ENCODE peak calls at places on chromosomes 11 and 22, in seven cellular contexts. R, I, A, D, F, S and M are unnamed samples.

GRCh38 chr11:17257200-17257599 is 19.3 kb upstream of the NUCB2 start:
- DNase-seq in F (peak; percentile 82), A (no peak), D (no peak), S (no peak), R (no peak), I (no peak), M (no peak)

GRCh38 chr11:69617220-69617619 is 23.7 kb upstream of the CCND1 start:
- DNase-seq in S (no peak), R (no peak), I (no peak), A (no peak), D (no peak), F (no peak), M (no peak)

GRCh38 chr11:31887180-31887579 is 76.1 kb upstream of the PAX6 start:
- DNase-seq in D (no peak), R (no peak), F (peak; percentile 5), S (peak; percentile 63), A (no peak), I (peak; percentile 65), M (no peak)

GRCh38 chr22:42745118-42745517 is 24.4 kb upstream of the A4GALT start:
- DNase-seq in R (no peak), I (no peak), S (no peak), D (no peak), A (peak; percentile 23), F (peak; percentile 70), M (no peak)

GRCh38 chr22:25100972-25101371 is 98.7 kb upstream of the CRYBB3 start:
- DNase-seq in R (no peak), S (no peak), D (no peak), A (no peak), F (no peak), I (peak; percentile 45), M (no peak)

GRCh38 chr11:27697679-27698275 is 2.5 kb downstream of the BDNF start:
- DNase-seq in F (no peak), A (no peak), D (no peak), I (no peak), S (no peak), R (no peak), M (no peak)

GRCh38 chr11:110526323-110526722 is 96.6 kb downstream of the FDX1 start:
- DNase-seq in D (no peak), F (no peak), I (no peak), S (no peak), A (no peak), R (no peak), M (no peak)

GRCh38 chr11:91199866-91200265 is 977.0 kb upstream of the CHORDC1 start:
- DNase-seq in R (no peak), S (no peak), I (no peak), F (no peak), D (no peak), A (no peak), M (no peak)

GRCh38 chr11:86606270-86606848 is 66.1 kb downstream of the ME3 start:
- DNase-seq in I (no peak), R (no peak), A (no peak), S (no peak), F (no peak), D (no peak), M (no peak)

GRCh38 chr11:76655466-76656086 is 15.0 kb downstream of the LRRC32 start:
- DNase-seq in A (no peak), S (no peak), D (no peak), R (no peak), I (peak; percentile 64), F (no peak), M (no peak)

GRCh38 chr11:11382858-11383532 is 29.9 kb upstream of the CSNK2A3 start:
- DNase-seq in F (peak; percentile 11), R (no peak), S (no peak), I (no peak), D (no peak), A (no peak), M (no peak)

GRCh38 chr11:62853279-62853965 is 14.0 kb upstream of the WDR74 start:
- DNase-seq in F (no peak), R (no peak), S (no peak), I (no peak), A (no peak), D (no peak), M (no peak)

GRCh38 chr11:128890543-128891409 is at the start of gene KCNJ5:
- DNase-seq in A (peak; percentile 83), I (peak; percentile 88), R (no peak), F (no peak), D (no peak), S (peak; percentile 59), M (no peak)

GRCh38 chr11:91382946-91383345 is 841.7 kb upstream of the FAT3 start:
- DNase-seq in D (no peak), I (no peak), S (no peak), F (no peak), A (no peak), R (no peak), M (no peak)

GRCh38 chr22:24894220-24894975 is 52.1 kb downstream of the LHFPL7 start:
- DNase-seq in D (no peak), S (peak; percentile 58), F (peak; percentile 95), I (peak; percentile 51), R (peak; percentile 96), A (peak; percentile 17), M (peak; percentile 87)

GRCh38 chr22:31350410-31350863 is 4.3 kb upstream of the PATZ1 start:
- DNase-seq in D (no peak), R (no peak), A (peak; percentile 28), S (peak; percentile 68), F (peak; percentile 21), I (peak; percentile 74), M (no peak)

GRCh38 chr11:114209904-114210303 is 86.3 kb upstream of the NNMT start:
- DNase-seq in A (no peak), I (no peak), D (no peak), R (peak; percentile 41), S (no peak), F (no peak), M (no peak)

GRCh38 chr22:45129703-45130524 is 33.8 kb upstream of the NUP50 start:
- DNase-seq in S (no peak), F (no peak), R (no peak), D (no peak), I (no peak), A (no peak), M (no peak)

GRCh38 chr11:27150098-27150497 is 109.5 kb downstream of the BBOX1 start:
- DNase-seq in I (no peak), F (no peak), A (no peak), D (no peak), R (no peak), S (no peak), M (no peak)

GRCh38 chr22:31947296-31947695 is 3.0 kb downstream of the YWHAH start:
- DNase-seq in S (no peak), F (peak; percentile 47), D (no peak), I (no peak), A (no peak), R (no peak), M (peak; percentile 60)

GRCh38 chr11:95279921-95280861 is 49.2 kb upstream of the SESN3 start:
- DNase-seq in D (no peak), S (peak; percentile 40), R (no peak), I (peak; percentile 6), A (no peak), F (no peak), M (no peak)

GRCh38 chr11:111388842-111389241 is 9.8 kb upstream of the POU2AF1 start:
- DNase-seq in S (no peak), A (no peak), D (no peak), I (no peak), F (no peak), R (no peak), M (no peak)

GRCh38 chr11:120945042-120945441 is 78.9 kb upstream of the TBCEL start:
- DNase-seq in A (no peak), F (no peak), R (no peak), D (no peak), S (no peak), I (no peak), M (no peak)

GRCh38 chr22:45312415-45312814 is 2.7 kb downstream of the FAM118A start:
- DNase-seq in F (no peak), R (no peak), D (no peak), I (no peak), A (no peak), S (no peak), M (no peak)

GRCh38 chr22:26679003-26679629 is 21.7 kb downstream of the MIAT start:
- DNase-seq in I (peak; percentile 83), A (peak; percentile 80), F (peak; percentile 72), R (no peak), D (peak; percentile 65), S (peak; percentile 82), M (peak; percentile 74)

GRCh38 chr11:65132988-65133700 is 1.2 kb downstream of the SYVN1 start:
- DNase-seq in S (peak; percentile 72), I (peak; percentile 91), A (no peak), R (no peak), D (peak; percentile 60), F (no peak), M (peak; percentile 83)